ENCODE peak calls at places on chromosomes 7 and 10, in seven cellular contexts. Y is upper lobe of right lung, F is AG09309, O is cardiac fibroblast, G is OCI-LY7, N is foreskin fibroblast, T is spleen. R is an unnamed sample.

GRCh38 chr7:141676618-141677017 is 25.3 kb downstream of the DENND11 start:
- DNase-seq in Y (no peak), F (no peak), O (peak; percentile 26), G (no peak), N (no peak), T (no peak), R (no peak)

GRCh38 chr7:43869898-43870240 is 552 bp upstream of the MRPS24 start:
- DNase-seq in Y (no peak), F (peak; percentile 89), O (peak; percentile 84), G (no peak), N (peak; percentile 94), T (peak; percentile 70), R (peak; percentile 63)

GRCh38 chr7:132154248-132154647 is 422.0 kb downstream of the PLXNA4 start:
- DNase-seq in Y (no peak), F (no peak), O (no peak), G (no peak), N (no peak), T (no peak), R (no peak)

GRCh38 chr10:49649936-49650723 is 29.3 kb upstream of the C10orf53 start:
- DNase-seq in Y (no peak), F (no peak), O (no peak), G (no peak), N (no peak), T (no peak), R (no peak)

GRCh38 chr7:138892808-138893207 is 88.4 kb downstream of the KIAA1549 start:
- DNase-seq in Y (no peak), F (no peak), O (no peak), G (no peak), N (no peak), T (no peak), R (no peak)

GRCh38 chr10:103803941-103804340 is 51.4 kb downstream of the SH3PXD2A start:
- DNase-seq in Y (no peak), F (no peak), O (no peak), G (no peak), N (no peak), T (no peak), R (no peak)

GRCh38 chr10:8297107-8297506 is 242.6 kb downstream of the GATA3 start:
- DNase-seq in Y (no peak), F (no peak), O (no peak), G (no peak), N (no peak), T (no peak), R (no peak)

GRCh38 chr7:145928937-145929336 is 187.7 kb upstream of the CNTNAP2 start:
- DNase-seq in Y (no peak), F (no peak), O (no peak), G (no peak), N (no peak), T (no peak), R (no peak)

GRCh38 chr10:6136215-6137201 is 47.7 kb downstream of the RBM17 start:
- DNase-seq in Y (no peak), F (peak; percentile 40), O (peak; percentile 46), G (no peak), N (peak; percentile 72), T (peak; percentile 51), R (peak; percentile 88)

GRCh38 chr7:37853468-37853867 is 5.1 kb downstream of the NME8 start:
- DNase-seq in Y (no peak), F (no peak), O (no peak), G (peak; percentile 13), N (no peak), T (no peak), R (no peak)

GRCh38 chr7:38839846-38840245 is 69.1 kb downstream of the VPS41 start:
- DNase-seq in Y (no peak), F (no peak), O (peak; percentile 23), G (no peak), N (no peak), T (no peak), R (peak; percentile 8)

GRCh38 chr10:81570878-81571794 is 303.9 kb upstream of the NRG3 start:
- DNase-seq in Y (no peak), F (no peak), O (no peak), G (no peak), N (no peak), T (peak; percentile 68), R (no peak)

GRCh38 chr10:29794776-29795635 is 160.2 kb upstream of the SVIL start:
- DNase-seq in Y (no peak), F (peak; percentile 16), O (peak; percentile 53), G (no peak), N (no peak), T (no peak), R (no peak)

GRCh38 chr10:21078410-21079329 is 181.6 kb upstream of the NEBL start:
- DNase-seq in Y (no peak), F (peak; percentile 16), O (peak; percentile 89), G (peak; percentile 47), N (peak; percentile 57), T (no peak), R (peak; percentile 53)

GRCh38 chr7:47886412-47886811 is 61.9 kb downstream of the PKD1L1 start:
- DNase-seq in Y (no peak), F (no peak), O (no peak), G (no peak), N (no peak), T (no peak), R (no peak)

GRCh38 chr7:27161721-27162547 is 3.4 kb downstream of the HOXA9 start:
- DNase-seq in Y (peak; percentile 59), F (no peak), O (no peak), G (no peak), N (no peak), T (peak; percentile 78), R (no peak)

DNA sequence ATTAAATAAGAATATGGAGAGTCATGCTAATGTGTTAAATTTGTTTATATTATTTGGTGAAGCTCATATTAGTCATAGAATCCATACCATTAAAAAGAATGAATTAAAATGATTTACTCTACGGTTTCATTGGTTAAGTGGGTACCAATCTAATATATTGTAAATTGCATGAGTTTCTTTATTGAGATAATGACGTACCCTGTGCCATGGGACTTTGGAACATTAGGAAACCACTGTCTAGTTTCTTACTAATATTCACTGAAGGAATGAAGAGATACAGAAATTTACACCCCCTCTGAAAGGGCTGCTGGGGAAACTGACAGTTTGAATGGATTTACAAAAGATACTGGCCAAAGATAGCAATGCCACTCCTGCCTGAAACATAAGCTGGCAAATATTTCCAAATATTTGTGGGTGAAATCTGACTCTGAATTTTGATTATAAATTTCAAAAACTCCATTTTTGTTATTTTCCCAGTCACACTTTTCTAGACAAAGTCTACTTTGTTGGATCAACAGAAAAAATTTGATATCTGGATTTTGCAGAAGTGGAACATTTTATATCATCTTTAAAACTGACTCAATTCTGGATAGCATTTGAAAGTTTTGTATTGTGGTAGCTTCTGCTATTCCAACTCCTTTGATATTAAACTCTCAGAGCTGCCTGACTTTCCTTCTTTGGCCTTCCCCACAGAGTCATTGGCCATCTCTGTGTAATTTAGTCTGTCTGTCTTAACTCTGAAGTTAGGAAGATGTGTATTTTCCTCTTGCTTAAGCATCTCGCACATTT is 22.3 kb downstream of the MDFIC start:
- DNase-seq in Y (no peak), F (no peak), O (no peak), G (no peak), N (no peak), T (no peak), R (no peak)
- H3K4me3 ChIP-seq in Y (no peak overlapping the region), F (no peak overlapping the region), O (no peak overlapping the region), G (no peak overlapping the region), N (peak overlapping the region; percentile 41), T (no peak overlapping the region), R (no peak overlapping the region)

DNA sequence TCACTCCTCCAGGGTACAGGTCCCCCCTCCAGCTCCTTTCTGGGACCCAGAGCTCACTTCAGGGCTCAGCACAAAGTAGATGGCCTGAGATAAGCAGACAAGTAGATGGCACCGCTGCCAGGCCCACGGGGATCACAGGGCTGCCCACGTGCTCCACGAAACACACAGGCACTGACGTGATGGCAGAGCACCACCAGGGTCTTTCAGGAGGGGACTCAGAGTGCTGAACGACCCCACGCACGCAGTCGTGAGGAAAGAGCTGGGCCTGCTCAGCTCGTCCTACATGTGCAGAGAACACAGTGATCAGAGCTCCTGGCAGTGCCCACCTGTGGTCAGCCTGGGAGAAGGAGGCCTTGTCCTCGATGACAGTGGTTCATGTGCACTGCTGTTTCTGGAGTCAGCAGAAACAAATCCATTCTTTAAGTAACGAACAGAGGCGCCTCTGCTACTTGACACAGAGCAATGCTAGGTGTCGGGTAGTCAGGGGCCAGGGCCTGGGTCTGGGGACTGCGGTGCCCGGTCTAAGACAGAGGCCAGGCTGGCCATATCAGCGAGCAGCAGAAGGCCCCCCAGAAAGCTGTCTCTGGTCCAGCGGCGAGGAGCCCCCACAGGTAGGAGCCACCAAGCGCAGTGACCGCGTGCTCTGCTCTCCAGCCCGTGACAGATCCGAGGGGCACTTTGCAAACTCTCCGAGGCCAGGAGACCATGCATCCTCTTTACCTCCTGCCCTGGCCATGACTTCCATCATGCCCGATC is 129.8 kb upstream of the FAM20C start:
- DNase-seq in Y (peak; percentile 44), F (no peak), O (no peak), G (no peak), N (no peak), T (peak; percentile 41), R (no peak)
- H3K4me3 ChIP-seq in Y (no peak overlapping the region), F (no peak overlapping the region), O (no peak overlapping the region), G (no peak overlapping the region), N (no peak overlapping the region), T (no peak overlapping the region), R (no peak overlapping the region)

GRCh38 chr10:114244126-114244525 is 5.1 kb downstream of the VWA2 start:
- DNase-seq in Y (no peak), F (no peak), O (no peak), G (no peak), N (no peak), T (no peak), R (no peak)

GRCh38 chr10:114243661-114244060 is 4.6 kb downstream of the VWA2 start:
- DNase-seq in Y (no peak), F (no peak), O (no peak), G (no peak), N (no peak), T (no peak), R (no peak)

GRCh38 chr10:114242235-114242634 is 3.2 kb downstream of the VWA2 start:
- DNase-seq in Y (no peak), F (no peak), O (no peak), G (no peak), N (no peak), T (no peak), R (no peak)

GRCh38 chr10:114239117-114239993 is at the start of gene VWA2:
- DNase-seq in Y (peak; percentile 88), F (no peak), O (no peak), G (peak; percentile 23), N (no peak), T (peak; percentile 82), R (peak; percentile 19)

GRCh38 chr10:114239994-114240345 is 916 bp downstream of the VWA2 start:
- DNase-seq in Y (no peak), F (no peak), O (no peak), G (no peak), N (no peak), T (no peak), R (no peak)
- H3K4me3 ChIP-seq in Y (peak overlapping the region; percentile 53), F (no peak overlapping the region), O (no peak overlapping the region), G (no peak overlapping the region), N (no peak overlapping the region), T (no peak overlapping the region), R (no peak overlapping the region)

DNA sequence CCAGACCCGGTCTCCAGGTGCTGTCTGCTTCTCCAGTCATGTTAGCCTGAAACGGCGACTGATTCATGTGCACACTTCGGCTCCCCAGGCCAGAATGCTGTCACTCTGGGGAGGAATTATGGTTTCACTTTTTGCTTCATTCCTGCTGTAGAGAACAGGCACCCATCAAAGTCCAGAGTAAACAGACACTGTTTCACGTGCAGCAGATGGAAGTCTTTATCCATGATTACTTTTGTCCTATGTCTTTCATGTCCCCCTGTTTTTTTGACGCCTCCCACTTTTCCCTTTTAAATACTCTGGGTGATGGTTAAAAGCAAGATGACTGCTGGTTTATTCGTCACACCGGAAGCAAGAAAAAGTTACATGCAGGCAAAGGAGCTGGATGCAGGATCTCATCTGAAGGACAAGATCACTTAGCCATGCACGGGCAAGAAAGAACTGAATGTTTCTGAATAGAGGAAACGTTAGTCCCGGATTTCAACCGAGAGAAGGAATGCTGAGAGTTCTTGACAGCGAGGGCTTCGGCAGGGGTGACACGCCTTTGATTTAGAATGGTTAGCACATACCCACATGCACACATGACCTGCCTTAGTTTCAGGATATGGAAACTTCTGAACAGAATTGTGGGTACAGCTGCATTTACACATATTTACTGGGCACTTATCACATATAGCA is 250.0 kb upstream of the KLF6 start:
- DNase-seq in Y (no peak), F (no peak), O (peak; percentile 38), G (no peak), N (no peak), T (no peak), R (peak; percentile 26)
- H3K4me3 ChIP-seq in Y (peak overlapping the region; percentile 35), F (no peak overlapping the region), O (no peak overlapping the region), G (no peak overlapping the region), N (peak overlapping the region; percentile 10), T (no peak overlapping the region), R (peak overlapping the region; percentile 17)